ENCODE peak calls at places on chromosomes 1 and 21, in eight cellular contexts. I is foreskin fibroblast, S is uterus, Y is fibroblast of the aortic adventitia, W is lower leg skin, L is mammary epithelial cell, P is heart left ventricle, E is kidney epithelial cell. U is an unnamed sample.
A peak's percentile ranks its signal among the peaks of the same experiment; 100 is the strongest.

GRCh38 chr1:181324797-181325616 is 158.3 kb upstream of the CACNA1E start:
- DNase-seq in E (peak; percentile 29), I (no peak), P (no peak), S (no peak), L (peak; percentile 69), Y (no peak), W (no peak), U (peak; percentile 93)

GRCh38 chr1:99589186-99589636 is 56.7 kb upstream of the PALMD start:
- DNase-seq in L (no peak), I (no peak), W (no peak), Y (no peak), E (no peak), S (no peak), P (no peak), U (no peak)

GRCh38 chr1:17200246-17200645 is 4.7 kb upstream of the PADI1 start:
- DNase-seq in Y (peak; percentile 18), W (no peak), L (no peak), E (no peak), S (no peak), I (no peak), P (no peak), U (no peak)

GRCh38 chr1:196611873-196612272 is 3.6 kb upstream of the KCNT2 start:
- DNase-seq in S (no peak), L (no peak), W (no peak), E (no peak), I (no peak), Y (no peak), P (no peak), U (no peak)

GRCh38 chr1:93623875-93624274 is 57.8 kb downstream of the BCAR3 start:
- DNase-seq in W (no peak), I (peak; percentile 91), S (no peak), E (peak; percentile 44), Y (peak; percentile 80), L (peak; percentile 70), P (no peak), U (peak; percentile 86)

GRCh38 chr1:143698016-143698415 is 273.8 kb downstream of the FAM72C start:
- DNase-seq in W (no peak), P (no peak), I (no peak), S (no peak), E (no peak), L (no peak), Y (peak; percentile 36), U (peak; percentile 30)

GRCh38 chr21:44929799-44930542 is 9.3 kb upstream of the ITGB2 start:
- DNase-seq in E (no peak), S (no peak), W (no peak), Y (no peak), P (no peak), I (no peak), L (no peak), U (no peak)

GRCh38 chr1:33300673-33301072 is 20.2 kb downstream of the A3GALT2 start:
- DNase-seq in L (no peak), Y (peak; percentile 90), I (peak; percentile 89), P (no peak), E (no peak), W (no peak), S (peak; percentile 82), U (no peak)

GRCh38 chr1:93701619-93702018 is 20.0 kb upstream of the BCAR3 start:
- DNase-seq in P (no peak), W (no peak), L (peak; percentile 100), Y (peak; percentile 92), S (no peak), E (peak; percentile 100), I (peak; percentile 98), U (peak; percentile 100)

GRCh38 chr1:150235436-150235851 is 468 bp downstream of the ANP32E start:
- DNase-seq in I (no peak), W (no peak), E (no peak), Y (no peak), L (no peak), S (no peak), P (no peak), U (peak; percentile 41)

GRCh38 chr1:43466403-43466802 is 12.7 kb upstream of the HYI start:
- DNase-seq in P (no peak), Y (no peak), S (no peak), E (no peak), W (no peak), L (no peak), I (no peak), U (no peak)

GRCh38 chr1:100404816-100405215 is 52.5 kb downstream of the CDC14A start:
- DNase-seq in S (no peak), L (no peak), E (no peak), W (no peak), I (peak; percentile 49), Y (peak; percentile 25), P (no peak), U (peak; percentile 17)

GRCh38 chr1:17588048-17588781 is 48.7 kb downstream of the ARHGEF10L start:
- DNase-seq in Y (peak; percentile 63), W (no peak), I (peak; percentile 64), L (peak; percentile 66), P (peak; percentile 74), S (no peak), E (no peak), U (peak; percentile 30)

GRCh38 chr1:46246548-46247432 is 773 bp upstream of the RAD54L start:
- DNase-seq in L (no peak), I (peak; percentile 69), E (no peak), P (peak; percentile 58), W (no peak), S (no peak), Y (peak; percentile 42), U (no peak)

GRCh38 chr1:161726631-161727342 is 5.4 kb downstream of the FCRLB start:
- DNase-seq in W (peak; percentile 85), L (peak; percentile 80), Y (peak; percentile 85), S (peak; percentile 90), I (peak; percentile 95), E (no peak), P (peak; percentile 90), U (peak; percentile 60)

GRCh38 chr21:28959367-28960099 is 33.1 kb downstream of the LTN1 start:
- DNase-seq in L (peak; percentile 39), E (peak; percentile 61), P (no peak), I (peak; percentile 64), W (no peak), S (no peak), Y (peak; percentile 84), U (peak; percentile 28)

GRCh38 chr1:143720087-143721023 is 251.4 kb downstream of the FAM72C start:
- DNase-seq in S (no peak), W (no peak), L (peak; percentile 8), P (peak; percentile 21), Y (no peak), I (no peak), E (no peak), U (peak; percentile 48)

GRCh38 chr1:151539321-151540020 is 638 bp upstream of the TUFT1 start:
- DNase-seq in L (peak; percentile 99), W (peak; percentile 77), S (peak; percentile 71), Y (peak; percentile 96), E (peak; percentile 99), P (peak; percentile 74), I (peak; percentile 88), U (peak; percentile 100)

GRCh38 chr1:12436817-12437599 is 181.0 kb downstream of the DHRS3 start:
- DNase-seq in E (peak; percentile 62), Y (peak; percentile 66), I (peak; percentile 72), S (no peak), P (no peak), W (no peak), L (peak; percentile 95), U (peak; percentile 95)

GRCh38 chr21:31920275-31920674 is 47.5 kb downstream of the HUNK start:
- DNase-seq in I (no peak), W (no peak), L (no peak), Y (no peak), E (no peak), P (no peak), S (no peak), U (no peak)

GRCh38 chr1:27392778-27393635 is 585 bp downstream of the GPR3 start:
- DNase-seq in I (peak; percentile 35), E (no peak), L (no peak), P (no peak), W (no peak), Y (no peak), S (no peak), U (no peak)

GRCh38 chr1:18915341-18915740 is 13.0 kb upstream of the ALDH4A1 start:
- DNase-seq in E (no peak), S (no peak), I (no peak), P (no peak), L (no peak), W (no peak), Y (no peak), U (no peak)

GRCh38 chr1:189149547-189150375 is 1327.9 kb downstream of the BRINP3 start:
- DNase-seq in P (no peak), L (no peak), I (no peak), S (no peak), W (no peak), E (no peak), Y (no peak), U (no peak)

GRCh38 chr1:220243947-220244346 is 28.3 kb downstream of the RAB3GAP2 start:
- DNase-seq in I (no peak), L (no peak), P (no peak), E (no peak), W (no peak), S (no peak), Y (no peak), U (no peak)

GRCh38 chr1:110634455-110635281 is 28.5 kb upstream of the KCNA2 start:
- DNase-seq in P (peak; percentile 81), Y (peak; percentile 82), E (no peak), W (peak; percentile 44), L (peak; percentile 87), S (peak; percentile 81), I (peak; percentile 92), U (peak; percentile 70)

GRCh38 chr1:200150721-200151120 is 123.2 kb downstream of the NR5A2 start:
- DNase-seq in S (no peak), Y (peak; percentile 72), W (no peak), L (peak; percentile 76), I (peak; percentile 91), P (no peak), E (peak; percentile 83), U (peak; percentile 81)
- TF ChIP-seq CTCF in S (no peak), Y (no peak), W (no peak), L (no peak), I (no peak), P (no peak), E (no peak), U (no peak)

GRCh38 chr1:107139833-107140702 is 771 bp upstream of the NTNG1 start:
- DNase-seq in S (no peak), E (no peak), Y (peak; percentile 59), L (peak; percentile 70), I (peak; percentile 96), P (no peak), W (no peak), U (peak; percentile 75)
- H3K4me3 ChIP-seq in S (peak overlapping the region; percentile 61), E (peak overlapping the region; percentile 85), Y (peak overlapping the region; percentile 71), L (peak overlapping the region; percentile 63), I (peak overlapping the region; percentile 89), P (peak overlapping the region; percentile 54), W (peak overlapping the region; percentile 37), U (peak overlapping the region; percentile 45)

GRCh38 chr1:193104906-193105820 is at the start of gene GLRX2:
- DNase-seq in E (peak; percentile 43), L (peak; percentile 86), P (peak; percentile 91), I (peak; percentile 97), Y (peak; percentile 85), S (peak; percentile 86), W (peak; percentile 74), U (peak; percentile 89)
- TF ChIP-seq CTCF in E (no peak), L (peak; percentile 22), P (no peak), I (no peak), Y (no peak), S (no peak), W (no peak), U (no peak)

DNA sequence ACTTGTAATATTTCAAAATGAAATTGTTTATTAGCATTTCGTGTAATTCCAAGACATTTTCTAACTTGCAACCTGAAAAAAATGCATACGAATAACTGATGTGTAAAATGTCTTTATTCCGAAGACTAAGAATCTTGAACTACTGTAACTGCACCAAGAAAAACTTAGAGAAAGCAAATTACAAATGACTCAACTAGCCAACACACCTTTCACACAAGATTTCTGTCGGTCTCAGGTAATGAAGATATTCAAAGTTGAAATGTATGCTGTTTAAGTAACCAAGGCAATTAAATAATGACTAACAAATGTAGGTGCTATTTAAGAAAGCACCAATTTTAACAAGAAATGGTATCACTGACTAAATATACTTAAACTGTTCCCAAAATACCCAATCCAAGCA is 2.1 kb downstream of the CLSTN1 start:
- DNase-seq in I (no peak), L (no peak), P (no peak), Y (no peak), W (no peak), E (no peak), S (no peak), U (no peak)
- H3K4me3 ChIP-seq in I (peak overlapping the region; percentile 77), L (peak overlapping the region; percentile 91), P (no peak overlapping the region), Y (peak overlapping the region; percentile 92), W (no peak overlapping the region), E (peak overlapping the region; percentile 93), S (peak overlapping the region; percentile 94), U (peak overlapping the region; percentile 82)